ENCODE peak calls at places on chromosome 11, in ten cellular contexts. One of them, this sample, is unnamed.

GRCh38 chr11:122711831-122712378 is 56.4 kb downstream of the UBASH3B start:
- DNase-seq in amniotic stem cell: no peak
- DNase-seq in caudate nucleus: no peak
- DNase-seq in AG10803: peak
- DNase-seq in NCI-H774: no peak
- DNase-seq in HuH-7: no peak
- DNase-seq in HEK293T: no peak
- DNase-seq in uterus: no peak
- DNase-seq in GM23248: peak
- DNase-seq in progenitor cell of endocrine pancreas: no peak
- DNase-seq in this sample: no peak

GRCh38 chr11:83235825-83236224 is 42.3 kb downstream of the ANKRD42 start:
- DNase-seq in amniotic stem cell: no peak
- DNase-seq in caudate nucleus: no peak
- DNase-seq in AG10803: peak
- DNase-seq in NCI-H774: no peak
- DNase-seq in HuH-7: no peak
- DNase-seq in HEK293T: no peak
- DNase-seq in uterus: no peak
- DNase-seq in GM23248: no peak
- DNase-seq in progenitor cell of endocrine pancreas: no peak
- DNase-seq in this sample: no peak

GRCh38 chr11:5300246-5300645 is 1.5 kb downstream of the OR51B4 start:
- DNase-seq in amniotic stem cell: no peak
- DNase-seq in caudate nucleus: no peak
- DNase-seq in AG10803: no peak
- DNase-seq in NCI-H774: no peak
- DNase-seq in HuH-7: no peak
- DNase-seq in HEK293T: no peak
- DNase-seq in uterus: no peak
- DNase-seq in GM23248: peak
- DNase-seq in progenitor cell of endocrine pancreas: no peak
- DNase-seq in this sample: no peak

GRCh38 chr11:61102667-61103491 is 590 bp downstream of the CD5 start:
- DNase-seq in amniotic stem cell: no peak
- DNase-seq in caudate nucleus: no peak
- DNase-seq in AG10803: no peak
- DNase-seq in NCI-H774: no peak
- DNase-seq in HuH-7: no peak
- DNase-seq in HEK293T: no peak
- DNase-seq in uterus: no peak
- DNase-seq in GM23248: no peak
- DNase-seq in progenitor cell of endocrine pancreas: no peak
- DNase-seq in this sample: no peak

GRCh38 chr11:73759520-73760065 is 1.3 kb downstream of the RAB6A start:
- DNase-seq in amniotic stem cell: no peak
- DNase-seq in caudate nucleus: no peak
- DNase-seq in AG10803: peak
- DNase-seq in NCI-H774: no peak
- DNase-seq in HuH-7: no peak
- DNase-seq in HEK293T: no peak
- DNase-seq in uterus: no peak
- DNase-seq in GM23248: peak
- DNase-seq in progenitor cell of endocrine pancreas: no peak
- DNase-seq in this sample: no peak

GRCh38 chr11:6418199-6418957 is 516 bp downstream of the APBB1 start:
- DNase-seq in amniotic stem cell: no peak
- DNase-seq in caudate nucleus: no peak
- DNase-seq in AG10803: no peak
- DNase-seq in NCI-H774: no peak
- DNase-seq in HuH-7: no peak
- DNase-seq in HEK293T: peak
- DNase-seq in uterus: peak
- DNase-seq in GM23248: peak
- DNase-seq in progenitor cell of endocrine pancreas: peak
- DNase-seq in this sample: no peak

GRCh38 chr11:10409207-10409661 is 45.8 kb upstream of the AMPD3 start:
- DNase-seq in amniotic stem cell: no peak
- DNase-seq in caudate nucleus: no peak
- DNase-seq in AG10803: no peak
- DNase-seq in NCI-H774: no peak
- DNase-seq in HuH-7: no peak
- DNase-seq in HEK293T: no peak
- DNase-seq in uterus: no peak
- DNase-seq in GM23248: peak
- DNase-seq in progenitor cell of endocrine pancreas: no peak
- DNase-seq in this sample: no peak

GRCh38 chr11:68545796-68546195 is 85.2 kb downstream of the PPP6R3 start:
- DNase-seq in amniotic stem cell: no peak
- DNase-seq in caudate nucleus: no peak
- DNase-seq in AG10803: no peak
- DNase-seq in NCI-H774: no peak
- DNase-seq in HuH-7: no peak
- DNase-seq in HEK293T: no peak
- DNase-seq in uterus: no peak
- DNase-seq in GM23248: no peak
- DNase-seq in progenitor cell of endocrine pancreas: no peak
- DNase-seq in this sample: no peak

GRCh38 chr11:72673943-72674828 is at the start of gene PDE2A:
- DNase-seq in amniotic stem cell: no peak
- DNase-seq in caudate nucleus: no peak
- DNase-seq in AG10803: no peak
- DNase-seq in NCI-H774: no peak
- DNase-seq in HuH-7: no peak
- DNase-seq in HEK293T: no peak
- DNase-seq in uterus: no peak
- DNase-seq in GM23248: no peak
- DNase-seq in progenitor cell of endocrine pancreas: no peak
- DNase-seq in this sample: no peak

GRCh38 chr11:67576742-67577475 is 6.7 kb upstream of the GSTP1 start:
- DNase-seq in amniotic stem cell: no peak
- DNase-seq in caudate nucleus: no peak
- DNase-seq in AG10803: no peak
- DNase-seq in NCI-H774: no peak
- DNase-seq in HuH-7: peak
- DNase-seq in HEK293T: no peak
- DNase-seq in uterus: no peak
- DNase-seq in GM23248: no peak
- DNase-seq in progenitor cell of endocrine pancreas: no peak
- DNase-seq in this sample: no peak

This sample was measured in NCI-H748 treated with DMSO at 0.1 percent for 48 hours.